ENCODE peak calls at places on chromosomes 6 and 20, in seven cellular contexts. O is CD8-positive, alpha-beta T cell; Q is cardiac muscle cell; Z is fibroblast of lung; G is endodermal cell; F is tibial artery; Y is mammary epithelial cell. M is an unnamed sample.

GRCh38 chr20:41738584-41739193 is 120.5 kb upstream of the CHD6 start:
- DNase-seq in O (peak; percentile 11), Q (peak; percentile 61), Z (peak; percentile 15), G (peak; percentile 86), F (peak; percentile 45), Y (peak; percentile 11), M (peak; percentile 47)

GRCh38 chr6:125598422-125598821 is 151.0 kb upstream of the HEY2 start:
- DNase-seq in O (no peak), Q (peak; percentile 84), Z (peak; percentile 39), G (no peak), F (peak; percentile 88), Y (peak; percentile 71), M (peak; percentile 72)

GRCh38 chr20:1569417-1569861 is 11.9 kb upstream of the SIRPD start:
- DNase-seq in O (no peak), Q (peak; percentile 5), Z (peak; percentile 23), G (no peak), F (no peak), Y (peak; percentile 96), M (peak; percentile 18)

GRCh38 chr6:111551521-111552231 is 54.0 kb downstream of the TRAF3IP2 start:
- DNase-seq in O (no peak), Q (no peak), Z (peak; percentile 64), G (peak; percentile 63), F (no peak), Y (no peak), M (no peak)

GRCh38 chr20:25565578-25566157 is 19.7 kb downstream of the NINL start:
- DNase-seq in O (no peak), Q (peak; percentile 15), Z (no peak), G (peak; percentile 55), F (no peak), Y (no peak), M (no peak)

GRCh38 chr6:134729590-134729989 is 220.3 kb downstream of the ALDH8A1 start:
- DNase-seq in O (no peak), Q (peak; percentile 45), Z (peak; percentile 77), G (no peak), F (no peak), Y (no peak), M (no peak)

GRCh38 chr6:15430181-15430580 is 184.3 kb downstream of the JARID2 start:
- DNase-seq in O (no peak), Q (peak; percentile 57), Z (no peak), G (no peak), F (no peak), Y (no peak), M (no peak)

GRCh38 chr6:108673602-108674001 is 112.9 kb downstream of the FOXO3 start:
- DNase-seq in O (no peak), Q (no peak), Z (no peak), G (no peak), F (no peak), Y (peak; percentile 83), M (no peak)

GRCh38 chr6:10769419-10769818 is 21.8 kb downstream of the TMEM14B start:
- DNase-seq in O (no peak), Q (no peak), Z (no peak), G (no peak), F (no peak), Y (no peak), M (no peak)

GRCh38 chr6:14763139-14763538 is 482.7 kb upstream of the JARID2 start:
- DNase-seq in O (no peak), Q (peak; percentile 27), Z (peak; percentile 49), G (no peak), F (no peak), Y (peak; percentile 81), M (peak; percentile 19)

GRCh38 chr20:33273117-33273851 is 9.7 kb upstream of the BPIFB1 start:
- DNase-seq in O (no peak), Q (peak; percentile 17), Z (peak; percentile 6), G (peak; percentile 38), F (no peak), Y (no peak), M (no peak)

GRCh38 chr6:127880452-127880851 is 20.4 kb downstream of the THEMIS start:
- DNase-seq in O (no peak), Q (no peak), Z (peak; percentile 17), G (no peak), F (no peak), Y (peak; percentile 21), M (no peak)

GRCh38 chr20:4961746-4962145 is 39.6 kb downstream of the SLC23A2 start:
- DNase-seq in O (peak; percentile 11), Q (peak; percentile 95), Z (peak; percentile 90), G (no peak), F (no peak), Y (peak; percentile 19), M (peak; percentile 90)

GRCh38 chr20:22925613-22925983 is 109.5 kb upstream of the SSTR4 start:
- DNase-seq in O (no peak), Q (peak; percentile 7), Z (no peak), G (no peak), F (no peak), Y (no peak), M (peak; percentile 45)

GRCh38 chr20:22922987-22923386 is 112.1 kb upstream of the SSTR4 start:
- DNase-seq in O (no peak), Q (no peak), Z (no peak), G (no peak), F (no peak), Y (no peak), M (no peak)

GRCh38 chr20:22927537-22927936 is 107.6 kb upstream of the SSTR4 start:
- DNase-seq in O (no peak), Q (no peak), Z (no peak), G (no peak), F (no peak), Y (no peak), M (no peak)

GRCh38 chr20:22924036-22924737 is 110.9 kb upstream of the SSTR4 start:
- DNase-seq in O (no peak), Q (peak; percentile 7), Z (no peak), G (no peak), F (no peak), Y (peak; percentile 14), M (no peak)

DNA sequence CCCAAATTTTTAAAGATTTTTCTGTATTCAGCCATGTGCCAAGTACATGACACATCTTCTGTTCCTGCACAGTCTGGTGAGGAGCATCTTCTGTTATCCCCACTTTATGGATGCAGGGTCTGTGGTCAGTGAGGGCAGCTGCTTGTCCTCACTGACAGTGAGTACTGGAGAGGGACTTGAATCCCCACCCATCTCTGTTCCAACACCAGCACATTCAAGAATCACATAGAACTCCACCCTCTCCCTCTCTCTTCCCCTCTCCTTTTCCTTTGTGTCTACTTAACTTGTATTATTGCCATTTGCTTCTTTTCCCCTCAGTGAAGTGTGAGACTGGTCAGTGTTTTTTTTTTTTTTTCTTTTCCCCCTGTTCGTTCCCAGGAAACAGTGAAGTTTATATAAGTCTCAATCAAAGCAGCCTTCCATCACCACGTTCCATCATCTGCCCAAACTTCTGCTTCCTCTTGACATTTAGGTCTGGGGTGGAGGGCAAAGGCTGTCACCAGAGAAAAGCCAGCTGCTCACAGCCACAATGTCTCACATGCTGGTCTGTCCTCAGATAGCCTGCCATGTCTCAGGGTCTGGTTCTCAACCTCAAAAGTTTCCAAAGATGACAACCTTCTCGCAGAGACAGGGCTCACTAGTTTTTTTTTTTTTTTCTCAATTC is 110.0 kb upstream of the SSTR4 start:
- DNase-seq in O (no peak), Q (no peak), Z (no peak), G (no peak), F (no peak), Y (no peak), M (no peak)
- H3K27me3 ChIP-seq in O (no peaks in the 10 kb centered on the region), Q (peaks cover 16% of the 10 kb centered on the region), Z (no peaks in the 10 kb centered on the region), G (no peaks in the 10 kb centered on the region), F (no peaks in the 10 kb centered on the region), Y (no peaks in the 10 kb centered on the region), M (no peaks in the 10 kb centered on the region)

GRCh38 chr6:144093236-144093635 is 2.1 kb downstream of the SF3B5 start:
- DNase-seq in O (no peak), Q (no peak), Z (no peak), G (no peak), F (no peak), Y (no peak), M (no peak)

GRCh38 chr6:144087789-144088426 is 7.5 kb downstream of the SF3B5 start:
- DNase-seq in O (no peak), Q (no peak), Z (no peak), G (no peak), F (no peak), Y (no peak), M (no peak)

GRCh38 chr6:144093658-144094057 is 1.7 kb downstream of the SF3B5 start:
- DNase-seq in O (no peak), Q (no peak), Z (no peak), G (no peak), F (no peak), Y (no peak), M (no peak)

GRCh38 chr6:144094731-144095133 is 641 bp downstream of the SF3B5 start:
- DNase-seq in O (no peak), Q (no peak), Z (no peak), G (no peak), F (peak; percentile 24), Y (no peak), M (peak; percentile 6)

DNA sequence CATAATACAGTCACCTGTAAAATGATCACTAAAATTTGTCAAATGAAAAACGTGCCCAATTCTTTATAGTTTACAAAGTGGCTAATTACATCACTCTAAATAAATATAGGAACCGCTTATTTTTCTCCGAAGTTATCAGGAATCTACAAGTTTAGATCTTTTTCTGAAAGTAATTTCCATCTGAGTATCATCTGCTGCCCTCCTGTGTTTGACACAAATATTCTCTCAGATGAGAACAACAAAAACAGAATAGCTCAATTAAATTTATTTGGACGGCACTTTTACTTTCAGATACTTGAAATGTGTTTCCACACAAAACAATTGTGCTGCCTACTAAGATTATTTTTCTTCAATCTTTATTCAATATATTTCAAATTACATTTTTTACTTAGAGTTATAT is 5.0 kb downstream of the SF3B5 start:
- DNase-seq in O (no peak), Q (no peak), Z (no peak), G (no peak), F (no peak), Y (no peak), M (no peak)
- TF ChIP-seq CTCF in O (no peak), Q (peak; percentile 6), Z (no peak), G (peak; percentile 21), F (no peak), Y (no peak), M (no peak)

GRCh38 chr6:8789878-8790277 is 354.5 kb upstream of the SLC35B3 start:
- DNase-seq in O (no peak), Q (no peak), Z (no peak), G (no peak), F (no peak), Y (no peak), M (no peak)
- H3K27me3 ChIP-seq in O (no peaks in the 10 kb centered on the region), Q (no peaks in the 10 kb centered on the region), Z (no peaks in the 10 kb centered on the region), G (no peaks in the 10 kb centered on the region), F (no peaks in the 10 kb centered on the region), Y (no peaks in the 10 kb centered on the region), M (no peaks in the 10 kb centered on the region)

GRCh38 chr20:50459124-50459918 is 50.9 kb upstream of the PTPN1 start:
- DNase-seq in O (no peak), Q (no peak), Z (no peak), G (no peak), F (no peak), Y (no peak), M (no peak)

GRCh38 chr20:50460115-50460607 is 50.0 kb upstream of the PTPN1 start:
- DNase-seq in O (no peak), Q (no peak), Z (no peak), G (no peak), F (no peak), Y (no peak), M (no peak)

GRCh38 chr20:50453533-50453932 is 56.6 kb upstream of the PTPN1 start:
- DNase-seq in O (no peak), Q (no peak), Z (no peak), G (no peak), F (no peak), Y (no peak), M (no peak)

GRCh38 chr20:50455656-50456451 is 54.3 kb upstream of the PTPN1 start:
- DNase-seq in O (no peak), Q (peak; percentile 62), Z (no peak), G (no peak), F (peak; percentile 36), Y (no peak), M (no peak)

GRCh38 chr20:50456452-50457324 is 53.5 kb upstream of the PTPN1 start:
- DNase-seq in O (no peak), Q (no peak), Z (no peak), G (no peak), F (no peak), Y (no peak), M (no peak)
- TF ChIP-seq CTCF in O (no peak), Q (peak; percentile 17), Z (peak; percentile 29), G (peak; percentile 65), F (no peak), Y (no peak), M (peak; percentile 44)

M was measured in brain microvascular endothelial cell.